ENCODE peak calls at places on chromosomes 7 and 10, in six cellular contexts. Z, X, V, B, W and M are unnamed samples.

GRCh38 chr7:55050286-55050685 is 31.5 kb downstream of the EGFR start:
- DNase-seq in Z (no peak), X (no peak), V (no peak), B (no peak), W (no peak), M (no peak)

GRCh38 chr10:98610855-98611254 is 164.1 kb upstream of the HPS1 start:
- DNase-seq in Z (no peak), X (no peak), V (no peak), B (no peak), W (no peak), M (no peak)

GRCh38 chr10:92989250-92989649 is 71.3 kb upstream of the CYP26C1 start:
- DNase-seq in Z (no peak), X (no peak), V (no peak), B (no peak), W (no peak), M (no peak)

GRCh38 chr7:131507592-131508331 is 48.7 kb downstream of the PODXL start:
- DNase-seq in Z (peak; percentile 14), X (peak; percentile 81), V (peak; percentile 86), B (peak; percentile 59), W (peak; percentile 88), M (peak; percentile 86)

GRCh38 chr7:132084776-132085388 is 491.4 kb downstream of the PLXNA4 start:
- DNase-seq in Z (no peak), X (no peak), V (no peak), B (no peak), W (no peak), M (no peak)

GRCh38 chr10:28711776-28712175 is 34.5 kb downstream of the BAMBI start:
- DNase-seq in Z (no peak), X (no peak), V (no peak), B (no peak), W (no peak), M (no peak)

GRCh38 chr7:22980422-22980821 is 33.5 kb downstream of the HYCC1 start:
- DNase-seq in Z (no peak), X (no peak), V (no peak), B (no peak), W (no peak), M (peak; percentile 55)

GRCh38 chr10:69239106-69239505 is 19.0 kb downstream of the HKDC1 start:
- DNase-seq in Z (no peak), X (no peak), V (no peak), B (no peak), W (no peak), M (no peak)

GRCh38 chr7:158816995-158817394 is 12.3 kb downstream of the ESYT2 start:
- DNase-seq in Z (no peak), X (peak; percentile 25), V (no peak), B (no peak), W (peak; percentile 53), M (no peak)

GRCh38 chr10:46787321-46787615 is 124.0 kb upstream of the PTPN20 start:
- DNase-seq in Z (no peak), X (no peak), V (no peak), B (no peak), W (peak; percentile 45), M (peak; percentile 33)

GRCh38 chr10:116403740-116404250 is 23.9 kb upstream of the PNLIPRP3 start:
- DNase-seq in Z (no peak), X (no peak), V (no peak), B (no peak), W (no peak), M (no peak)

GRCh38 chr10:45454262-45454661 is 80.2 kb downstream of the ALOX5 start:
- DNase-seq in Z (no peak), X (no peak), V (no peak), B (no peak), W (no peak), M (no peak)

GRCh38 chr10:76297787-76298281 is 866.4 kb downstream of the LRMDA start:
- DNase-seq in Z (no peak), X (no peak), V (no peak), B (peak; percentile 46), W (no peak), M (no peak)

GRCh38 chr7:42736931-42737330 is 174.9 kb downstream of the C7orf25 start:
- DNase-seq in Z (no peak), X (peak; percentile 42), V (no peak), B (no peak), W (no peak), M (no peak)

GRCh38 chr10:124701881-124702656 is 42.1 kb downstream of the FAM53B start:
- DNase-seq in Z (no peak), X (no peak), V (peak; percentile 60), B (no peak), W (peak; percentile 78), M (no peak)

GRCh38 chr10:98267894-98268693 is at the start of gene LOXL4:
- DNase-seq in Z (no peak), X (peak; percentile 45), V (no peak), B (no peak), W (no peak), M (peak; percentile 93)

GRCh38 chr10:81820418-81820817 is 54.6 kb upstream of the NRG3 start:
- DNase-seq in Z (no peak), X (no peak), V (no peak), B (no peak), W (no peak), M (no peak)

GRCh38 chr7:116145245-116145852 is 65.0 kb upstream of the TES start:
- DNase-seq in Z (no peak), X (no peak), V (no peak), B (no peak), W (peak; percentile 20), M (no peak)

GRCh38 chr7:36854652-36855051 is 130.4 kb upstream of the AOAH start:
- DNase-seq in Z (no peak), X (no peak), V (no peak), B (no peak), W (no peak), M (no peak)

GRCh38 chr10:9605231-9605630 is 1412.4 kb upstream of the CELF2 start:
- DNase-seq in Z (no peak), X (no peak), V (no peak), B (no peak), W (no peak), M (no peak)

GRCh38 chr7:104931181-104931781 is 82.7 kb upstream of the KMT2E start:
- DNase-seq in Z (no peak), X (no peak), V (no peak), B (no peak), W (no peak), M (no peak)

GRCh38 chr7:82578430-82578829 is 134.9 kb upstream of the CACNA2D1 start:
- DNase-seq in Z (no peak), X (no peak), V (no peak), B (no peak), W (no peak), M (no peak)

GRCh38 chr7:101838837-101839483 is 21.5 kb downstream of the CUX1 start:
- DNase-seq in Z (no peak), X (peak; percentile 8), V (no peak), B (no peak), W (no peak), M (no peak)

GRCh38 chr7:114857605-114858004 is 64.3 kb upstream of the MDFIC start:
- DNase-seq in Z (no peak), X (no peak), V (no peak), B (no peak), W (no peak), M (no peak)

GRCh38 chr7:118195837-118196474 is 12.0 kb downstream of the LSM8 start:
- DNase-seq in Z (peak; percentile 36), X (peak; percentile 38), V (peak; percentile 68), B (peak; percentile 34), W (peak; percentile 46), M (peak; percentile 44)

GRCh38 chr10:30705625-30706149 is 76.1 kb upstream of the LYZL2 start:
- DNase-seq in Z (no peak), X (no peak), V (peak; percentile 34), B (no peak), W (peak; percentile 55), M (no peak)